ENCODE peak calls at places on chromosomes 1 and 21, in ten cellular contexts. D is activated naive CD4-positive, alpha-beta T cell treated with Interleukin-2 at 50 U/mL for 16 hours; N is fibroblast of pulmonary artery; P is memory B cell; V is aorta; Y is central memory CD4-positive, alpha-beta T cell; T is heart right ventricle; H is EH; B is activated T-helper 1 cell treated with anti-CD3 and anti-CD28 coated beads, Interleukin-12 subunit alpha, Interleukin-12 subunit beta, Interleukin-2, Interleukin-4 antibody, amounts not matched to agents 30 ng/mL and 10 ng/mL and 1 ng/mL, durations not matched to agents 14 hours and 24 hours and 36 hours; E is amniotic stem cell. L is an unnamed sample.

GRCh38 chr1:25529518-25530347 is 13.7 kb upstream of the LDLRAP1 start:
- DNase-seq in V (no peak), N (no peak), E (no peak), D (no peak), T (no peak), H (no peak), P (no peak), B (no peak), Y (no peak), L (peak)

GRCh38 chr1:236287757-236288619 is 6.2 kb upstream of the ERO1B start:
- DNase-seq in V (no peak), E (no peak), D (no peak), P (no peak), N (no peak), T (no peak), Y (no peak), H (peak), B (no peak), L (no peak)

GRCh38 chr1:225923381-225923691 is 714 bp downstream of the PYCR2 start:
- DNase-seq in N (no peak), E (no peak), H (no peak), T (no peak), Y (no peak), D (no peak), P (no peak), B (no peak), V (no peak), L (peak)

GRCh38 chr1:228345201-228345930 is 61.3 kb downstream of the TRIM11 start:
- DNase-seq in V (peak), N (no peak), Y (no peak), E (no peak), B (no peak), D (no peak), H (no peak), P (no peak), T (no peak), L (peak)

GRCh38 chr1:54275349-54275748 is 75.4 kb downstream of the MRPL37 start:
- DNase-seq in E (no peak), B (no peak), D (no peak), Y (no peak), T (peak), P (no peak), H (peak), V (peak), N (peak), L (no peak)

GRCh38 chr1:211715976-211716375 is 40.6 kb upstream of the NEK2 start:
- DNase-seq in T (no peak), P (no peak), H (no peak), V (no peak), N (no peak), D (no peak), B (no peak), E (no peak), Y (no peak), L (no peak)

GRCh38 chr21:16002872-16003466 is 273.2 kb downstream of the USP25 start:
- DNase-seq in B (no peak), Y (no peak), T (no peak), N (peak), H (peak), P (no peak), V (no peak), D (no peak), E (no peak), L (no peak)

GRCh38 chr1:30822966-30823581 is 65.5 kb upstream of the LAPTM5 start:
- DNase-seq in B (no peak), P (no peak), Y (no peak), E (no peak), T (no peak), V (no peak), D (no peak), H (no peak), N (peak), L (no peak)

GRCh38 chr1:61086245-61086644 is 3.9 kb downstream of the NFIA start:
- DNase-seq in H (no peak), D (no peak), T (no peak), P (no peak), B (no peak), Y (no peak), V (no peak), E (no peak), N (no peak), L (no peak)

GRCh38 chr21:33110340-33110715 is 40.4 kb downstream of the OLIG1 start:
- DNase-seq in B (no peak), V (no peak), D (no peak), N (no peak), T (no peak), Y (no peak), H (no peak), P (no peak), E (no peak), L (no peak)

GRCh38 chr21:34640858-34641257 is 25.9 kb upstream of the RCAN1 start:
- DNase-seq in T (no peak), H (peak), N (peak), E (peak), P (no peak), Y (no peak), B (no peak), V (no peak), D (no peak), L (no peak)

GRCh38 chr1:159714529-159714928 is at the start of gene CRP:
- DNase-seq in T (no peak), H (no peak), E (no peak), D (no peak), P (no peak), V (no peak), B (no peak), Y (no peak), N (no peak), L (no peak)

GRCh38 chr1:245060684-245061374 is 94.0 kb upstream of the KIF26B start:
- DNase-seq in P (no peak), B (no peak), H (no peak), N (peak), V (no peak), D (no peak), Y (no peak), T (no peak), E (no peak), L (no peak)

GRCh38 chr1:154972517-154973343 is 1.8 kb upstream of the CKS1B start:
- DNase-seq in Y (no peak), N (peak), B (no peak), P (no peak), H (peak), E (peak), V (peak), D (no peak), T (peak), L (peak)

GRCh38 chr1:151504252-151504651 is 6.9 kb upstream of the CGN start:
- DNase-seq in H (no peak), B (no peak), D (no peak), P (no peak), N (peak), V (no peak), Y (no peak), T (no peak), E (no peak), L (no peak)

GRCh38 chr1:200982071-200982945 is 41.2 kb downstream of the KIF21B start:
- DNase-seq in T (no peak), V (no peak), D (no peak), B (no peak), H (peak), P (no peak), E (no peak), N (peak), Y (no peak), L (peak)

GRCh38 chr21:43345746-43346409 is 81.1 kb downstream of the SIK1 start:
- DNase-seq in D (peak), V (peak), Y (no peak), E (no peak), N (peak), P (no peak), B (no peak), H (peak), T (no peak), L (no peak)

GRCh38 chr1:12769031-12769430 is 4.5 kb upstream of the PRAMEF12 start:
- DNase-seq in T (no peak), Y (no peak), D (no peak), H (no peak), P (no peak), B (no peak), N (no peak), V (no peak), E (no peak), L (no peak)

GRCh38 chr1:97797403-97798183 is 123.2 kb downstream of the DPYD start:
- DNase-seq in N (peak), T (peak), H (peak), Y (no peak), V (no peak), P (no peak), E (no peak), D (no peak), B (no peak), L (no peak)